ENCODE peak calls at places on chromosomes 12 and 14, in ten cellular contexts. Y is suprapubic skin, L is breast epithelium, U is upper lobe of left lung, C is esophagus muscularis mucosa, F is uterus, Z is prostate gland, S is tibial nerve, W is testis, G is K562. B is an unnamed sample. For H3K4me1, the result is how much of the 10 kb centered on the place peaks cover.

GRCh38 chr14:93132472-93133065 is 16.8 kb upstream of the ITPK1 start:
- DNase-seq in Z (no peak), U (no peak), S (no peak), Y (no peak), F (no peak), G (peak), W (peak), L (no peak), C (no peak), B (peak)

GRCh38 chr12:81077686-81078441 is at the start of gene ACSS3:
- DNase-seq in G (no peak), S (peak), Y (peak), W (peak), C (peak), U (peak), F (peak), Z (peak), L (peak), B (peak)

GRCh38 chr14:31024577-31025334 is 693 bp upstream of the AP4S1 start:
- DNase-seq in U (no peak), F (no peak), W (no peak), C (no peak), Y (no peak), S (no peak), L (no peak), G (no peak), Z (no peak), B (no peak)

GRCh38 chr12:11686135-11686534 is 36.7 kb downstream of the ETV6 start:
- DNase-seq in Y (no peak), G (no peak), Z (no peak), U (no peak), F (no peak), W (no peak), S (no peak), C (no peak), L (no peak), B (no peak)

GRCh38 chr14:60637490-60638452 is 11.5 kb downstream of the SIX1 start:
- DNase-seq in G (no peak), C (no peak), U (peak), W (no peak), S (no peak), Y (no peak), L (no peak), Z (peak), F (no peak), B (no peak)

GRCh38 chr14:35387209-35387608 is 17.3 kb downstream of the NFKBIA start:
- DNase-seq in F (no peak), G (no peak), S (no peak), W (no peak), Y (no peak), L (no peak), U (no peak), Z (no peak), C (no peak), B (no peak)

GRCh38 chr14:101064121-101064661 is 160.7 kb upstream of the RTL1 start:
- DNase-seq in W (no peak), L (peak), F (no peak), S (no peak), C (no peak), U (no peak), Y (peak), G (no peak), Z (no peak), B (no peak)

GRCh38 chr12:118377005-118377890 is 893 bp downstream of the SUDS3 start:
- DNase-seq in C (no peak), F (no peak), S (no peak), W (no peak), Y (no peak), Z (no peak), L (no peak), G (no peak), U (no peak), B (no peak)

GRCh38 chr12:96948782-96949181 is 41.7 kb downstream of the NEDD1 start:
- DNase-seq in Y (no peak), G (no peak), Z (no peak), W (no peak), L (no peak), S (no peak), U (no peak), C (no peak), F (no peak), B (no peak)

GRCh38 chr14:106875503-106875902 is 1349.1 kb downstream of the TMEM121 start:
- DNase-seq in Y (no peak), G (no peak), Z (no peak), C (no peak), L (no peak), W (peak), F (no peak), S (no peak), U (peak), B (no peak)

GRCh38 chr14:101105045-101105444 is 201.5 kb upstream of the RTL1 start:
- DNase-seq in W (peak), S (no peak), Y (no peak), G (no peak), Z (no peak), F (no peak), L (no peak), U (no peak), C (peak), B (no peak)

GRCh38 chr12:132511516-132512196 is 21.7 kb downstream of the FBRSL1 start:
- DNase-seq in U (peak), S (no peak), G (no peak), F (no peak), Y (no peak), Z (no peak), W (no peak), L (no peak), C (no peak), B (no peak)

GRCh38 chr14:70934502-70935134 is 27.4 kb downstream of the PCNX1 start:
- DNase-seq in C (no peak), W (no peak), Z (no peak), G (no peak), U (no peak), Y (no peak), L (no peak), F (no peak), S (no peak), B (no peak)

GRCh38 chr12:130847097-130847496 is 8.0 kb upstream of the STX2 start:
- DNase-seq in U (no peak), G (no peak), Z (no peak), F (no peak), Y (no peak), L (no peak), S (no peak), C (no peak), W (no peak), B (no peak)

GRCh38 chr12:28313631-28314030 is 123.4 kb downstream of the CCDC91 start:
- DNase-seq in W (no peak), Y (no peak), F (no peak), S (no peak), Z (no peak), U (no peak), C (no peak), G (no peak), L (no peak), B (peak)

GRCh38 chr14:97781961-97782360 is 984.8 kb downstream of the VRK1 start:
- DNase-seq in G (no peak), C (no peak), Y (no peak), U (no peak), F (no peak), W (no peak), L (no peak), Z (no peak), S (no peak), B (no peak)

GRCh38 chr14:78398216-78398615 is 228.0 kb downstream of the NRXN3 start:
- DNase-seq in Y (no peak), W (no peak), F (no peak), S (no peak), Z (no peak), U (no peak), C (no peak), G (no peak), L (no peak), B (no peak)

GRCh38 chr14:100654814-100655795 is 67.9 kb upstream of the BEGAIN start:
- DNase-seq in C (no peak), Z (no peak), F (no peak), G (peak), S (no peak), W (peak), Y (no peak), L (no peak), U (peak), B (peak)

DNA sequence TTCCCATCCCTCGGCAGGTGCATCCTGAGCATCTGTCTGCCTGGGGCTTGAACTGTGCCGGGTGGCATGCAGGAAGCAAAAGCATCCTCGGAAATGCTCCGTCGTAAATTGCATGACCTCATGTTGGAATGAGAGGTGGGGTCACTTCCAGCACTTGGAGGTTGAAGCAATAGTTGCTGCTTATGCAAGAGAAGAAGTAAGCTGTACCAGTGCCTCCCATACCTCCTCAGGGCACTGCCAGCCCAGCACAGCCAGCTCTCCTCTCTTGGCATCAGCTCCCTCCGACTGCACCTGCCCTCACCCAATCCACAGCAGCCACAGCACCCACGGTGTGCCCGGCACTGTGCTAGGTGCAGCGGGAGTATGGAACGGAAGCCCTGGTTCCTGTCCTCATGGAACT is 11.5 kb downstream of the TEAD4 start:
- DNase-seq in U (no peak), C (no peak), L (no peak), W (no peak), Y (no peak), S (no peak), Z (no peak), G (no peak), F (no peak), B (no peak)
- TF ChIP-seq CTCF in U (no peak), C (no peak), L (no peak), W (no peak), Y (no peak), S (no peak), Z (no peak), G (no peak), F (no peak), B (no peak)

DNA sequence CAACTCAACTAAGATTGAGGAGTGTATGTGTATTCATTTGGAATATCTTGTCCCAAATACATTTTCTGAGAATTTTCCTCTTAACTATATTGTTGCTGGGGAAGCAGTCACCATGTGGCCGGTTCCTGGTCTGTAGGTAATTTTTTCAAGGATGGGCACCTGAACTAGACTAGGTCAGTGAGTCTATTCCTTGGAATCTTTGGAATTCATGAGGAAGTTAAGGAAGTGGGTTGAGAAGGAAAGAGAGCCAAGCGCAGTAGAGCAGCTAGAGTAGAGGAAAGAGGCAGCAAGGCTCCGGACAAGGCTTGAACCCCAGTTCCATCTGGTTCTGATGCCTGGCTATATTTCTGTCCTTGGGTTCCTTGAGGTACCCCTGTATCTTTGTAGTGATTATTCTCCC is 183.7 kb downstream of the DACT1 start:
- DNase-seq in C (no peak), Z (no peak), Y (no peak), U (no peak), G (no peak), W (no peak), F (no peak), S (no peak), L (no peak), B (no peak)
- TF ChIP-seq POLR2A in C (no peak), Z (no peak), Y (no peak), U (no peak), G (no peak), W (no peak), F (no peak), S (no peak), L (no peak), B (no peak)

GRCh38 chr12:68623984-68624383 is 13.3 kb downstream of the RAP1B start:
- DNase-seq in U (no peak), G (no peak), S (no peak), C (no peak), L (no peak), F (no peak), Y (no peak), Z (no peak), W (no peak), B (no peak)
- H3K4me1 ChIP-seq in U (half or more), G (under half), S (under half), C (half or more), L (under half), F (under half), Y (half or more), Z (under half), W (under half), B (under half)

GRCh38 chr12:69354561-69355187 is 4.9 kb upstream of the YEATS4 start:
- DNase-seq in W (no peak), L (no peak), S (no peak), U (no peak), F (no peak), Z (no peak), C (no peak), G (no peak), Y (no peak), B (no peak)
- TF ChIP-seq CTCF in W (no peak), L (no peak), S (no peak), U (no peak), F (no peak), Z (no peak), C (no peak), G (no peak), Y (no peak), B (no peak)

GRCh38 chr14:21060590-21061346 is 3.1 kb downstream of the RNASE8 start:
- DNase-seq in U (no peak), F (no peak), W (no peak), L (no peak), C (no peak), Z (no peak), G (no peak), Y (no peak), S (no peak), B (no peak)
- TF ChIP-seq POLR2A in U (no peak), F (no peak), W (no peak), L (no peak), C (no peak), Z (no peak), G (no peak), Y (no peak), S (no peak), B (no peak)

GRCh38 chr14:87952307-87953094 is 40.5 kb downstream of the GALC start:
- DNase-seq in Y (no peak), U (no peak), C (no peak), W (no peak), F (no peak), L (no peak), G (no peak), Z (no peak), S (no peak), B (no peak)

GRCh38 chr14:87960013-87960787 is 32.8 kb downstream of the GALC start:
- DNase-seq in C (no peak), G (no peak), F (no peak), U (no peak), S (no peak), Z (no peak), Y (no peak), W (no peak), L (no peak), B (peak)

GRCh38 chr14:87955501-87955900 is 37.5 kb downstream of the GALC start:
- DNase-seq in G (no peak), U (no peak), Y (no peak), C (no peak), S (no peak), W (no peak), Z (no peak), F (no peak), L (no peak), B (no peak)
- H3K4me1 ChIP-seq in G (under half), U (under half), Y (under half), C (under half), S (under half), W (under half), Z (under half), F (under half), L (under half), B (under half)

GRCh38 chr12:109185441-109185840 is 69.1 kb downstream of the ACACB start:
- DNase-seq in Z (no peak), L (no peak), G (no peak), C (no peak), Y (no peak), S (no peak), F (no peak), W (no peak), U (no peak), B (no peak)
- TF ChIP-seq CTCF in Z (no peak), L (no peak), G (no peak), C (no peak), Y (no peak), S (no peak), F (no peak), W (no peak), U (no peak), B (no peak)

GRCh38 chr14:37501877-37502276 is 93.2 kb downstream of the FOXA1 start:
- DNase-seq in Z (no peak), W (no peak), L (no peak), C (no peak), S (no peak), F (no peak), Y (no peak), G (no peak), U (peak), B (no peak)
- TF ChIP-seq POLR2A in Z (no peak), W (no peak), L (no peak), C (no peak), S (no peak), F (no peak), Y (no peak), G (no peak), U (no peak), B (no peak)

GRCh38 chr14:91919814-91920213 is 27.7 kb downstream of the FBLN5 start:
- DNase-seq in C (no peak), Z (no peak), Y (no peak), F (peak), S (peak), G (no peak), U (no peak), W (peak), L (no peak), B (peak)
- H3K4me1 ChIP-seq in C (under half), Z (under half), Y (under half), F (under half), S (under half), G (under half), U (under half), W (under half), L (under half), B (under half)

GRCh38 chr12:6945613-6946012 is 1.8 kb downstream of the C12orf57 start:
- DNase-seq in W (no peak), G (no peak), L (no peak), Z (no peak), S (no peak), U (no peak), C (no peak), Y (no peak), F (no peak), B (no peak)
- TF ChIP-seq CTCF in W (no peak), G (no peak), L (no peak), Z (no peak), S (no peak), U (no peak), C (no peak), Y (no peak), F (no peak), B (no peak)

B was measured in thyroid gland.